ENCODE peak calls at places on chromosomes 13 and 19, in nine cellular contexts. One of them, this sample, is unnamed. For H3K27me3, H3K9me3 and H3K4me1, the result is how much of the 10 kb centered on the place peaks cover.

GRCh38 chr19:41774515-41774980 is 19.2 kb downstream of the CEACAM6 start:
- DNase-seq in fibroblast of lung: no peak
- DNase-seq in Peyer's patch: peak
- DNase-seq in psoas muscle: no peak
- DNase-seq in heart right ventricle: no peak
- DNase-seq in ovary: no peak
- DNase-seq in heart left ventricle: no peak
- DNase-seq in uterus: no peak
- DNase-seq in tibial artery: no peak
- DNase-seq in this sample: no peak

GRCh38 chr19:2549701-2550191 is 73.8 kb downstream of the GADD45B start:
- DNase-seq in fibroblast of lung: peak
- DNase-seq in Peyer's patch: peak
- DNase-seq in psoas muscle: peak
- DNase-seq in heart right ventricle: peak
- DNase-seq in ovary: no peak
- DNase-seq in heart left ventricle: peak
- DNase-seq in uterus: peak
- DNase-seq in tibial artery: peak
- DNase-seq in this sample: peak

GRCh38 chr13:113972451-113973217 is 1.2 kb downstream of the C13orf46 start:
- DNase-seq in fibroblast of lung: no peak
- DNase-seq in Peyer's patch: peak
- DNase-seq in psoas muscle: peak
- DNase-seq in heart right ventricle: no peak
- DNase-seq in ovary: peak
- DNase-seq in heart left ventricle: peak
- DNase-seq in uterus: no peak
- DNase-seq in tibial artery: peak
- DNase-seq in this sample: peak

GRCh38 chr13:91771229-91771628 is 372.8 kb downstream of the GPC5 start:
- DNase-seq in fibroblast of lung: no peak
- DNase-seq in Peyer's patch: no peak
- DNase-seq in psoas muscle: no peak
- DNase-seq in heart right ventricle: no peak
- DNase-seq in ovary: no peak
- DNase-seq in heart left ventricle: no peak
- DNase-seq in uterus: no peak
- DNase-seq in tibial artery: no peak
- DNase-seq in this sample: no peak

GRCh38 chr19:4985551-4985991 is 16.7 kb downstream of the KDM4B start:
- DNase-seq in fibroblast of lung: no peak
- DNase-seq in Peyer's patch: no peak
- DNase-seq in psoas muscle: no peak
- DNase-seq in heart right ventricle: no peak
- DNase-seq in ovary: no peak
- DNase-seq in heart left ventricle: no peak
- DNase-seq in uterus: no peak
- DNase-seq in tibial artery: no peak
- DNase-seq in this sample: no peak

GRCh38 chr19:38223617-38224013 is 407 bp downstream of the DPF1 start:
- DNase-seq in fibroblast of lung: no peak
- DNase-seq in Peyer's patch: no peak
- DNase-seq in psoas muscle: no peak
- DNase-seq in heart right ventricle: no peak
- DNase-seq in ovary: no peak
- DNase-seq in heart left ventricle: no peak
- DNase-seq in uterus: no peak
- DNase-seq in tibial artery: no peak
- DNase-seq in this sample: no peak

GRCh38 chr19:17504030-17504429 is 7.4 kb upstream of the PGLS start:
- DNase-seq in fibroblast of lung: no peak
- DNase-seq in Peyer's patch: no peak
- DNase-seq in psoas muscle: no peak
- DNase-seq in heart right ventricle: no peak
- DNase-seq in ovary: no peak
- DNase-seq in heart left ventricle: no peak
- DNase-seq in uterus: no peak
- DNase-seq in tibial artery: no peak
- DNase-seq in this sample: no peak

GRCh38 chr13:28136916-28137315 is 1.4 kb upstream of the PAN3 start:
- DNase-seq in fibroblast of lung: peak
- DNase-seq in Peyer's patch: no peak
- DNase-seq in psoas muscle: no peak
- DNase-seq in heart right ventricle: no peak
- DNase-seq in ovary: no peak
- DNase-seq in heart left ventricle: no peak
- DNase-seq in uterus: no peak
- DNase-seq in tibial artery: no peak
- DNase-seq in this sample: no peak

GRCh38 chr13:76708138-76708537 is 178.1 kb downstream of the KCTD12 start:
- DNase-seq in fibroblast of lung: peak
- DNase-seq in Peyer's patch: no peak
- DNase-seq in psoas muscle: no peak
- DNase-seq in heart right ventricle: no peak
- DNase-seq in ovary: no peak
- DNase-seq in heart left ventricle: no peak
- DNase-seq in uterus: no peak
- DNase-seq in tibial artery: no peak
- DNase-seq in this sample: no peak

GRCh38 chr19:40802300-40803169 is 3.5 kb downstream of the EGLN2 start:
- DNase-seq in fibroblast of lung: no peak
- DNase-seq in Peyer's patch: peak
- DNase-seq in psoas muscle: peak
- DNase-seq in heart right ventricle: peak
- DNase-seq in ovary: peak
- DNase-seq in heart left ventricle: peak
- DNase-seq in uterus: peak
- DNase-seq in tibial artery: peak
- DNase-seq in this sample: peak

GRCh38 chr13:47478985-47479384 is 522.1 kb downstream of the SUCLA2 start:
- DNase-seq in fibroblast of lung: peak
- DNase-seq in Peyer's patch: no peak
- DNase-seq in psoas muscle: no peak
- DNase-seq in heart right ventricle: peak
- DNase-seq in ovary: no peak
- DNase-seq in heart left ventricle: no peak
- DNase-seq in uterus: no peak
- DNase-seq in tibial artery: no peak
- DNase-seq in this sample: no peak

GRCh38 chr19:35355851-35356460 is 2.3 kb upstream of the FFAR3 start:
- DNase-seq in fibroblast of lung: peak
- DNase-seq in Peyer's patch: no peak
- DNase-seq in psoas muscle: no peak
- DNase-seq in heart right ventricle: no peak
- DNase-seq in ovary: no peak
- DNase-seq in heart left ventricle: no peak
- DNase-seq in uterus: no peak
- DNase-seq in tibial artery: peak
- DNase-seq in this sample: peak

GRCh38 chr13:54536112-54536511 is 1507.5 kb downstream of the OLFM4 start:
- DNase-seq in fibroblast of lung: no peak
- DNase-seq in Peyer's patch: no peak
- DNase-seq in psoas muscle: no peak
- DNase-seq in heart right ventricle: no peak
- DNase-seq in ovary: no peak
- DNase-seq in heart left ventricle: no peak
- DNase-seq in uterus: no peak
- DNase-seq in tibial artery: no peak
- DNase-seq in this sample: no peak

GRCh38 chr19:57165846-57166245 is 1.4 kb downstream of the DUXA start:
- DNase-seq in fibroblast of lung: no peak
- DNase-seq in Peyer's patch: no peak
- DNase-seq in psoas muscle: no peak
- DNase-seq in heart right ventricle: no peak
- DNase-seq in ovary: no peak
- DNase-seq in heart left ventricle: no peak
- DNase-seq in uterus: no peak
- DNase-seq in tibial artery: no peak
- DNase-seq in this sample: no peak

GRCh38 chr19:46015961-46016425 is 6.9 kb downstream of the PGLYRP1 start:
- DNase-seq in fibroblast of lung: no peak
- DNase-seq in Peyer's patch: no peak
- DNase-seq in psoas muscle: no peak
- DNase-seq in heart right ventricle: no peak
- DNase-seq in ovary: no peak
- DNase-seq in heart left ventricle: no peak
- DNase-seq in uterus: no peak
- DNase-seq in tibial artery: no peak
- DNase-seq in this sample: peak

DNA sequence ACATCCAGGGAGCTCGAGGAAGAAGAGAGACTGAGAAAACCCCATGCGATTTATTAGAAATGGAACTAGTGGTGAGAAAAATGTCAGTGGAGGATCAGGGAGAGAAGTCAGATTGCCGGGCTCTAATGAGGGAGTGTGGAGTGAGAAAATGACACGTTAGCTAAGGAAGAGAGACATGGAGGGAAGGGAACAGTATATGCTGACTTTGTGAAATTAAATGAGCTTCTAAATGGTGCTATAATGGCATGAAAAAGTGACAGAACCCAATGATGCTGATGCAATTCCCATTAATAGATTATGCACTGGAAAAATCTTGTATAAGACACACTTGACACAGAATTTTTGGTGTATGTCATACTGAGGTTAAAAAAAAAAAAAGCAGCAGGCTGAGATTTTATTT is 112.6 kb downstream of the HSPH1 start:
- DNase-seq in fibroblast of lung: no peak
- DNase-seq in Peyer's patch: no peak
- DNase-seq in psoas muscle: no peak
- DNase-seq in heart right ventricle: no peak
- DNase-seq in ovary: no peak
- DNase-seq in heart left ventricle: no peak
- DNase-seq in uterus: no peak
- DNase-seq in tibial artery: no peak
- DNase-seq in this sample: no peak
- H3K27me3 ChIP-seq in fibroblast of lung: under half
- H3K27me3 ChIP-seq in Peyer's patch: under half
- H3K27me3 ChIP-seq in psoas muscle: under half
- H3K27me3 ChIP-seq in heart right ventricle: under half
- H3K27me3 ChIP-seq in ovary: under half
- H3K27me3 ChIP-seq in heart left ventricle: under half
- H3K27me3 ChIP-seq in uterus: under half
- H3K27me3 ChIP-seq in tibial artery: under half
- H3K27me3 ChIP-seq in this sample: under half

GRCh38 chr19:21970466-21970865 is 40.3 kb downstream of the ZNF208 start:
- DNase-seq in fibroblast of lung: no peak
- DNase-seq in Peyer's patch: no peak
- DNase-seq in psoas muscle: no peak
- DNase-seq in heart right ventricle: no peak
- DNase-seq in ovary: no peak
- DNase-seq in heart left ventricle: no peak
- DNase-seq in uterus: no peak
- DNase-seq in tibial artery: no peak
- DNase-seq in this sample: no peak
- H3K9me3 ChIP-seq in fibroblast of lung: under half
- H3K9me3 ChIP-seq in Peyer's patch: half or more
- H3K9me3 ChIP-seq in psoas muscle: half or more
- H3K9me3 ChIP-seq in heart right ventricle: under half
- H3K9me3 ChIP-seq in ovary: under half
- H3K9me3 ChIP-seq in heart left ventricle: half or more
- H3K9me3 ChIP-seq in uterus: half or more
- H3K9me3 ChIP-seq in tibial artery: half or more
- H3K9me3 ChIP-seq in this sample: half or more

GRCh38 chr19:43773725-43774102 is 7.1 kb downstream of the KCNN4 start:
- DNase-seq in fibroblast of lung: no peak
- DNase-seq in Peyer's patch: no peak
- DNase-seq in psoas muscle: no peak
- DNase-seq in heart right ventricle: no peak
- DNase-seq in ovary: no peak
- DNase-seq in heart left ventricle: no peak
- DNase-seq in uterus: no peak
- DNase-seq in tibial artery: no peak
- DNase-seq in this sample: no peak
- H3K4me1 ChIP-seq in fibroblast of lung: under half
- H3K4me1 ChIP-seq in Peyer's patch: under half
- H3K4me1 ChIP-seq in psoas muscle: under half
- H3K4me1 ChIP-seq in heart right ventricle: under half
- H3K4me1 ChIP-seq in ovary: under half
- H3K4me1 ChIP-seq in heart left ventricle: under half
- H3K4me1 ChIP-seq in uterus: under half
- H3K4me1 ChIP-seq in tibial artery: under half
- H3K4me1 ChIP-seq in this sample: half or more

GRCh38 chr13:50509167-50509566 is 334.3 kb downstream of the DLEU7 start:
- DNase-seq in fibroblast of lung: no peak
- DNase-seq in Peyer's patch: no peak
- DNase-seq in psoas muscle: no peak
- DNase-seq in heart right ventricle: no peak
- DNase-seq in ovary: no peak
- DNase-seq in heart left ventricle: no peak
- DNase-seq in uterus: no peak
- DNase-seq in tibial artery: no peak
- DNase-seq in this sample: no peak

GRCh38 chr13:50511877-50512332 is 331.6 kb downstream of the DLEU7 start:
- DNase-seq in fibroblast of lung: no peak
- DNase-seq in Peyer's patch: no peak
- DNase-seq in psoas muscle: no peak
- DNase-seq in heart right ventricle: no peak
- DNase-seq in ovary: no peak
- DNase-seq in heart left ventricle: no peak
- DNase-seq in uterus: no peak
- DNase-seq in tibial artery: no peak
- DNase-seq in this sample: no peak

GRCh38 chr13:50512602-50513527 is 330.6 kb downstream of the DLEU7 start:
- DNase-seq in fibroblast of lung: peak
- DNase-seq in Peyer's patch: peak
- DNase-seq in psoas muscle: peak
- DNase-seq in heart right ventricle: peak
- DNase-seq in ovary: peak
- DNase-seq in heart left ventricle: peak
- DNase-seq in uterus: peak
- DNase-seq in tibial artery: peak
- DNase-seq in this sample: peak

GRCh38 chr13:50513528-50513863 is 330.0 kb downstream of the DLEU7 start:
- DNase-seq in fibroblast of lung: no peak
- DNase-seq in Peyer's patch: no peak
- DNase-seq in psoas muscle: no peak
- DNase-seq in heart right ventricle: no peak
- DNase-seq in ovary: no peak
- DNase-seq in heart left ventricle: no peak
- DNase-seq in uterus: no peak
- DNase-seq in tibial artery: no peak
- DNase-seq in this sample: no peak

DNA sequence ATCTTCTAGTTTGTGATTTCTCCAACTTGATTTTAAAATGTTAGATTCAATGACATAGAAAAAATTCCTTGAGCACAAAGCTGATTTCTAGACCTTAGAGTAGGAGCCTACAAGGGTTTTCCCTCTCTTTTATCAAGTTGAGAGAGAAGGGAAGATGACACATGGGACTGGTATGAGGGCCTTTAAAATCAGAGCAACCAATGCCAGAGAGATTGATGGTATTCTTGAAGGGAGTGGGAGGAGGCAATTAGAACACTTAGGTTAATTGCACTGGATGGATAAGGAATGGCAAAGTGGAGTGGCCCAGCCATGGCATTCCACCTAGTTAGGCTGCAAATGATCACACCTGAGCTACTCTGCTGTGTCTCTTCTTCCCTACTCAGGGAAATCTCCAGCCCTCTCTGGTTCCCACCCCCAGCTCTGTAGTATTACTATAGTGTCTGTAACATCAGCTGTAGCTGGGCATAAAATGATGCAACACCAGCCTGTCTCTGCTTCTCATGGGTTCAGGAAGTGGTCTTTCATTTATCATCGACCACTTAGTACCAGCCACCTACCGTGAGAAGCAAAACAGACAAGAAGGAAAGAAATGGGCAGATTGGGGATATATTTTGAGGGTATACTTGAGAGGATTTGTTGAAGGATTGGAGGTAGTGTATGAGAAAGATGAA is 333.6 kb downstream of the DLEU7 start:
- DNase-seq in fibroblast of lung: no peak
- DNase-seq in Peyer's patch: no peak
- DNase-seq in psoas muscle: no peak
- DNase-seq in heart right ventricle: no peak
- DNase-seq in ovary: no peak
- DNase-seq in heart left ventricle: no peak
- DNase-seq in uterus: no peak
- DNase-seq in tibial artery: no peak
- DNase-seq in this sample: no peak
- H3K27me3 ChIP-seq in fibroblast of lung: under half
- H3K27me3 ChIP-seq in Peyer's patch: under half
- H3K27me3 ChIP-seq in psoas muscle: under half
- H3K27me3 ChIP-seq in heart right ventricle: under half
- H3K27me3 ChIP-seq in ovary: under half
- H3K27me3 ChIP-seq in heart left ventricle: under half
- H3K27me3 ChIP-seq in uterus: under half
- H3K27me3 ChIP-seq in tibial artery: under half
- H3K27me3 ChIP-seq in this sample: under half

This sample was measured in spleen.